ENCODE peak calls at places on chromosomes 5 and 9, in six cellular contexts. M is IMR-90, X is neuronal stem cell, N is DND-41, A is mesenchymal stem cell, G is endodermal cell. R is an unnamed sample.

GRCh38 chr5:95962785-95963184 is 1.1 kb upstream of the ELL2 start:
- DNase-seq in A (no peak), M (no peak), N (no peak), X (no peak), G (peak), R (no peak)

GRCh38 chr5:87524217-87524616 is 111.5 kb upstream of the CCNH start:
- DNase-seq in A (no peak), M (no peak), X (no peak), N (peak), G (no peak), R (no peak)

GRCh38 chr9:114261026-114261425 is 61.9 kb upstream of the ORM1 start:
- DNase-seq in N (no peak), A (no peak), G (peak), X (no peak), M (no peak), R (no peak)

GRCh38 chr5:173524136-173524535 is 92.3 kb downstream of the BOD1 start:
- DNase-seq in A (no peak), X (no peak), N (no peak), M (no peak), G (no peak), R (no peak)

GRCh38 chr9:30673132-30673531 is 1711.3 kb upstream of the ACO1 start:
- DNase-seq in N (no peak), G (no peak), M (no peak), X (no peak), A (no peak), R (no peak)

GRCh38 chr5:55276771-55277170 is 30.7 kb downstream of the DHX29 start:
- DNase-seq in N (no peak), G (no peak), A (peak), X (no peak), M (peak), R (no peak)

GRCh38 chr5:61933787-61934626 is 372.0 kb upstream of the KIF2A start:
- DNase-seq in N (peak), M (peak), G (peak), X (peak), A (peak), R (no peak)

GRCh38 chr5:164941102-164941501 is 1435.7 kb downstream of the MAT2B start:
- DNase-seq in M (peak), N (no peak), X (no peak), G (no peak), A (no peak), R (no peak)

GRCh38 chr5:85428426-85428934 is 1043.8 kb upstream of the EDIL3 start:
- DNase-seq in G (no peak), X (no peak), A (no peak), M (no peak), N (no peak), R (no peak)

GRCh38 chr5:144416196-144416595 is 245.5 kb downstream of the KCTD16 start:
- DNase-seq in N (no peak), A (no peak), M (no peak), X (no peak), G (no peak), R (no peak)

GRCh38 chr5:392431-392988 is 50.5 kb upstream of the EXOC3 start:
- DNase-seq in A (peak), X (no peak), N (peak), G (peak), M (peak), R (no peak)

GRCh38 chr9:34557421-34558321 is 31.9 kb downstream of the CNTFR start:
- DNase-seq in A (no peak), G (peak), N (no peak), X (no peak), M (no peak), R (peak)

GRCh38 chr9:97808415-97808814 is 44.6 kb upstream of the FOXE1 start:
- DNase-seq in M (no peak), X (no peak), G (no peak), N (no peak), A (no peak), R (no peak)

GRCh38 chr5:94849821-94850736 is 231.6 kb downstream of the SLF1 start:
- DNase-seq in A (peak), G (peak), X (peak), M (peak), N (peak), R (no peak)

GRCh38 chr9:88932766-88933165 is 58.5 kb upstream of the S1PR3 start:
- DNase-seq in N (no peak), M (no peak), X (no peak), A (no peak), G (peak), R (no peak)

GRCh38 chr5:120882042-120882775 is 418.1 kb downstream of the PRR16 start:
- DNase-seq in M (no peak), A (no peak), N (no peak), G (no peak), X (no peak), R (no peak)

GRCh38 chr9:27385606-27386005 is 88.7 kb upstream of the EQTN start:
- DNase-seq in G (no peak), N (no peak), A (no peak), M (no peak), X (no peak), R (no peak)

GRCh38 chr5:178606269-178606668 is 16.1 kb upstream of the COL23A1 start:
- DNase-seq in N (no peak), G (no peak), X (no peak), M (no peak), A (no peak), R (no peak)

DNA sequence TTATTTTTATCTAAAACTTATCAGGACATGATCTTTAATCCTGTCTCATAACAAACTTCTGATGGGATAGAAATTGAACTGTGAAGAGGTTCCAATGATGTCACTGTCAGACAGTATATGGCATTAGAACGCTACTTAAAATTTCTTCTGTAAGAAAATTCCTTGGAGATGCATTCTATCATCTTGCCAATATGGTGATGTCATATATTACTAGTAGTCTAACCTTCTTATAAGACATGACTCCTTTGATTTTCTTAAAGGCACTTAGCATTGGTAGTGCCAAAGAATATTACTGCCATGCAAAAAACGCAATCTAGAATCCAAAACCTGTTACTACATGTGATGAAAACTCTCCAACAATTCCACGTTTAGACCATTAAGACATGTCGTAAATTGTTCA is 131.1 kb downstream of the SLC25A46 start:
- DNase-seq in G (no peak), M (no peak), A (no peak), N (no peak), X (no peak), R (no peak)
- H3K4me3 ChIP-seq in G (no peak), M (no peak), A (no peak), N (no peak), X (no peak), R (no peak)

DNA sequence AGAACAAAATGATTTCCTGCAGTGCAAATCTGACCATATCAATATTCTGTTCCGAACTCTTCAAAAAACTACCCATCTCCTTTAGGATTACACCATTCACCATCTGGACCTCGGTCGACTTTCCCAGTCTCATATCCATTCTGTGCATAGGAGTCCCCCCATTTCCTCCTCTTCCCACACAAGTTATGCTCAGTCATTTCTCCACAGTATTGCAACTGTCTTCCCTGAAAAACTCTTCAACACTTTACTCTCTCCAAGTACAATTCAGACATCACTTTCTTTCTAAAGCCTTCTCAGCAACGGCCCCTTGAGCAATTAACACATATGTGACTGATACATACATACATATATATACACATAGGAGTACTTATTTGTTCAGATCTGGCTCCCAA is 775 bp downstream of the ZBTB26 start:
- DNase-seq in G (no peak), M (no peak), X (no peak), A (no peak), N (no peak), R (no peak)
- H3K9ac ChIP-seq in G (peak), M (peak), X (no peak), A (peak), N (peak), R (peak)

DNA sequence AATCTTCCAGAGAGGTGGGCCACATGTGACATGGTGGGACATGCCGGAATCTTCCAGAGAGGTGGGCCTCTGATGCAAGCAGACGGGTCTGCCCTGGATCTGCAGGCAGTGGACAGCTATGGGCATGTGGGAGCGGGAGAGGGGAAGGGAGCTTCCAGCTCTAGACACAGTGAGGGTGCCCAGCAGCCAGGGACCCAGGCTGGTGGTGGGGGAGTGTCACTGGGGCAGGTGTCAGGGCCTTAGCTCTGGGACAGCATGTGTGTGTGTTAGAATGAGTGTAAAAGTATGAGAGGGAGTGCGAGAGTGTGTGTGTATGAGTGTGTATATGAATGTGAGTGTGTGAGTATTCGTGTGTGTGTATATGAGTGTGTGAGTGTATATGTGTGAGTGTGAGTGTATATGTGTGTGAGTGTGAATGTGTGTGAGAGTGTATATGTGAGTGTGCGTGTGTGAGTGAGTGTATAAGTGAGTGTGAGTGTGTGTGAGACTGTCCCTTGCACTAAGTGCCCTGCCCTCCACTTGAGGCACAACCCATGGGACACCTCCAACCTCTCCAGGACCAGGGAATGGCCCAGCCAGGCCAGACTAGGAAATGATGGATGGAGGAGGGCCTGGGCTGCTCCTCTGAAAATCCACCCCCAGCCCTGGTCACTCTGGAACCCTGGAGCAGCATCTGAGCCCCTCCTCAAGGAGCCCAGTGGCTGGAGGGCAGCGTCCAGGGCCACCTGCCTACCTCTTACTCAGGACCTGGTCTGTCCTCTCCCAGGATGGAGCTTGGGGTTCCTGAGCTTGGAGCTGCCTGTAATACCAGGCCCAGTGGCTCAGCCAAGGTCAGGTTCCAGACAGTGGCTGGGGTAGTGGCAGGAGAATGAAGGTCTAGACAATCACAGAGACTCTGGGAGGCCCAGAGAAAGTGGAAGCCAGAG is 122.2 kb downstream of the C9orf50 start:
- DNase-seq in N (no peak), M (no peak), A (peak), X (no peak), G (no peak), R (no peak)
- H3K4me3 ChIP-seq in N (no peak), M (peak), A (peak), X (no peak), G (no peak), R (no peak)

DNA sequence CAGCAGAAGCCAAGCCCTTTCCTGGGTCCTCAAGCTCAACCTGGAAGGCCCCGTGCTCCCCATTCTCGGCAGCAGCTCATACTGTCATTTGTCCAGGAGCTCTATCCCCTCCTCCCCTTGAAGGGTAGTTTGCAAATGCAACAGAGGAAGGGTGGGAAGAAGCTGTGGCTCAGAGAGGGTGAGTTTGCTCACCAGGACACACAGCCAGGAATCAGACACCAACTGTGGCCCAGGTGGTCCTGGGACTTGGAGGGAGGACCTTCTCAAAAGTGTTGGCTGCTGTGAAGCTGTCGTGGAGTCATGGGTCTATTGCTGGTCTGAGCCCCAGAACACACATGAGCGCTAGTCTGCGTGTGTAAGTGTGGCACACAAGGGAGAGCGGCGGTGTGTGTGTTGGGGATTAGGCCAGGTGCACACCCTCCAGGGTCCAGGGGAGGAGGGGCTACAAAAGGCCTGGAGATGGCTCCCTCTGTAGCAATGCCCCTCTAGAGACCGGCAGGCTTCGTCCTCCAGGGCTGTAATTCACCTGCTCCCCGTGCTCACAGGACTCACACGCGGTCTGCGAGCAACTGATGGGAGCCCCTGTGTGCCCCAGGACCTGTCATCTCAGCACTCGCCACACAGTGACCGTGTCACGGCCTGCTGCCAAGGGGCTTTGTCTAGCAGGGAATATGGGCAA is 8.2 kb upstream of the RPS14 start:
- DNase-seq in A (no peak), M (no peak), N (no peak), G (no peak), X (no peak), R (no peak)
- H3K9ac ChIP-seq in A (no peak), M (no peak), N (no peak), G (no peak), X (no peak), R (no peak)

GRCh38 chr5:67194169-67194568 is 2.4 kb downstream of the CD180 start:
- DNase-seq in X (no peak), N (no peak), M (no peak), G (no peak), A (no peak), R (no peak)
- H3K4me3 ChIP-seq in X (no peak), N (no peak), M (no peak), G (no peak), A (no peak), R (no peak)

GRCh38 chr9:100430286-100430940 is 3.5 kb downstream of the MSANTD3 start:
- DNase-seq in G (no peak), N (no peak), X (no peak), A (peak), M (no peak), R (no peak)
- H3K9ac ChIP-seq in G (no peak), N (no peak), X (no peak), A (peak), M (no peak), R (no peak)

GRCh38 chr5:72107874-72108199 is 562 bp downstream of the MAP1B start:
- DNase-seq in M (no peak), G (peak), N (no peak), X (peak), A (peak), R (no peak)

GRCh38 chr5:72110401-72111013 is 3.2 kb downstream of the MAP1B start:
- DNase-seq in X (no peak), A (no peak), N (no peak), M (no peak), G (no peak), R (no peak)

GRCh38 chr5:72108200-72109050 is 1.1 kb downstream of the MAP1B start:
- DNase-seq in M (peak), A (peak), G (peak), X (peak), N (no peak), R (peak)

GRCh38 chr5:72109051-72109411 is 1.8 kb downstream of the MAP1B start:
- DNase-seq in A (no peak), X (no peak), N (no peak), M (no peak), G (no peak), R (no peak)

GRCh38 chr5:72109625-72110024 is 2.4 kb downstream of the MAP1B start:
- DNase-seq in G (no peak), X (no peak), A (peak), M (no peak), N (no peak), R (no peak)
- H3K4me3 ChIP-seq in G (peak), X (peak), A (peak), M (peak), N (no peak), R (no peak)